ENCODE peak calls at places on chromosome 20, in seven cellular contexts. R, T, K, V, I, W and E are unnamed samples.

GRCh38 chr20:22578221-22579118 is 5.9 kb downstream of the FOXA2 start:
- DNase-seq in R (peak), T (no peak), K (no peak), V (no peak), I (no peak), W (no peak), E (no peak)

GRCh38 chr20:38748863-38749153 is 548 bp downstream of the ACTR5 start:
- DNase-seq in R (no peak), T (peak), K (no peak), V (no peak), I (no peak), W (no peak), E (no peak)

GRCh38 chr20:62878244-62879030 is 16.8 kb upstream of the TCFL5 start:
- DNase-seq in R (no peak), T (no peak), K (no peak), V (no peak), I (no peak), W (no peak), E (no peak)

GRCh38 chr20:8305449-8305978 is 173.4 kb downstream of the PLCB1 start:
- DNase-seq in R (peak), T (peak), K (no peak), V (peak), I (peak), W (peak), E (peak)

GRCh38 chr20:47440857-47441773 is 60.6 kb upstream of the NCOA3 start:
- DNase-seq in R (no peak), T (no peak), K (no peak), V (peak), I (no peak), W (peak), E (no peak)

GRCh38 chr20:52349806-52350205 is 158.2 kb upstream of the ZFP64 start:
- DNase-seq in R (no peak), T (no peak), K (no peak), V (no peak), I (no peak), W (no peak), E (no peak)

GRCh38 chr20:32206383-32207210 is 946 bp downstream of the PLAGL2 start:
- DNase-seq in R (no peak), T (no peak), K (no peak), V (no peak), I (no peak), W (no peak), E (no peak)

GRCh38 chr20:24672886-24673677 is 203.7 kb downstream of the SYNDIG1 start:
- DNase-seq in R (no peak), T (no peak), K (peak), V (peak), I (peak), W (peak), E (no peak)

GRCh38 chr20:49091104-49091503 is 45.0 kb downstream of the CSE1L start:
- DNase-seq in R (no peak), T (no peak), K (no peak), V (no peak), I (no peak), W (no peak), E (no peak)

DNA sequence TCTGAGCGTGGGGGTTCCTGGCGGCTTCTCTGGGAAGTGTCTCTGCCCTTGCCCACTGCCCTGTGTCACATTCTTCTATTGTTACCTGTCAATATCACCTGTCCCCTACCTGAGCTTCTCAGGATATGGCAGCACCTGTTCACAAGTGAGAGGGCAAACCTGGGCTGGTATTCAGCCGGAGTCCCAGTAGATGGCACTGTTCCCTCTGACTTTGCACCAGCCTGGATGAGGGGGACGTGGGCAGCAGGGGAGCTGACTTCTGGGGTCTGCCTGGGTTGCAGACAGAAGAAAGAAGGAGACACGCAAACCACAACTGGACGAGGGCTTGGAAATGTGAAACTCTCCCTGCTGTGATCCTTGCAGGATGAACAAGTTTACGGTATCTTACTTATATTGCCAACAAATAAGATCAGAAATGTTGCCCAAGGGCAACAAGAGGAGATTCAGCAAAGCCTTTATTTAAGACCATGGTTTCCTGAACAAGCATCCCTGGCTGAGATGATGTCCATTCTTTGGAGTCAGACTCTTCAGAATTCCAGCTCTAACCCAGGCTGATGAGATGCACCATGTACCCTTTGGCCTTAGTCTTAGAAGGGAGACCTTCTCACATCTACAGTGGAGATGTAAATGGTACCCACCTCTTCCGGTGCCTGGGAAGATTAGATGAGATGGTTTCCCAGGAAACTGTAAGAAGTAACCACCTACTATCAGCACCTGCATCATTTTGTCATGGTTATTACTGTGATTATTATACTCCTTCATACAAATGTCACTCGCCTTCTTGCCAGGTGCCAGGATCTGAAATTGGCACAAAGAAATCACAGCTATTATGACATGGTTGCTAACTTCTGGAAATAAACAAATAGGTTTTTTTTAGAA is 400.0 kb upstream of the CDH4 start:
- DNase-seq in R (peak), T (peak), K (no peak), V (no peak), I (no peak), W (no peak), E (no peak)
- TF ChIP-seq CTCF in R (peak), T (peak), K (no peak), V (peak), I (peak), W (peak), E (no peak)

GRCh38 chr20:46323557-46323956 is 15.3 kb upstream of the CDH22 start:
- DNase-seq in R (no peak), T (no peak), K (no peak), V (no peak), I (no peak), W (no peak), E (no peak)

GRCh38 chr20:46324379-46324778 is 16.1 kb upstream of the CDH22 start:
- DNase-seq in R (no peak), T (no peak), K (no peak), V (no peak), I (peak), W (no peak), E (no peak)

GRCh38 chr20:46325788-46326472 is 17.6 kb upstream of the CDH22 start:
- DNase-seq in R (no peak), T (no peak), K (no peak), V (no peak), I (no peak), W (no peak), E (no peak)

GRCh38 chr20:46327557-46327956 is 19.3 kb upstream of the CDH22 start:
- DNase-seq in R (no peak), T (no peak), K (no peak), V (no peak), I (no peak), W (no peak), E (no peak)

GRCh38 chr20:46324960-46325703 is 16.8 kb upstream of the CDH22 start:
- DNase-seq in R (no peak), T (no peak), K (no peak), V (peak), I (peak), W (no peak), E (no peak)
- TF ChIP-seq CTCF in R (peak), T (peak), K (peak), V (peak), I (peak), W (peak), E (no peak)

DNA sequence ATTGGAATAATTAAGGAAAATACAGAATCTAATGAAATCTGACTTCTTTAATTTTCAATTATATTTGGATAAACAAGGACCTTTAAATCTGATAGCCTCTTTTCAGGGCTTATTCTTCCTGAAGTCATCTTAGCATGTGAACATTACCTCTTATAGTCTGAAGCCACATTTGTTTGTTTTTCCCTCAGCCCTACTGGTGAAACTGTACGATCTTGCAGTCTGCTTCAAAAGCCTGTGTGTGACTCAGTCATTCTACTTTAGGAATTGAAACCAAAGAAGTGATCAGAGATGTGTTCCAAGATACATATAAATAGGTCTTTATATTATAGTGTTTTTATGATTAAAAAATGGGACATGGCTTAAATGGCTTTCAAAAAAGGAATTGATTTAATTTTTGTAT is 67.5 kb downstream of the MACROD2 start:
- DNase-seq in R (no peak), T (no peak), K (no peak), V (no peak), I (peak), W (peak), E (no peak)
- TF ChIP-seq CTCF in R (no peak), T (no peak), K (no peak), V (no peak), I (no peak), W (no peak), E (no peak)

GRCh38 chr20:37007898-37008649 is 56.6 kb upstream of the SAMHD1 start:
- DNase-seq in R (no peak), T (no peak), K (no peak), V (peak), I (peak), W (peak), E (no peak)
- TF ChIP-seq CTCF in R (no peak), T (no peak), K (peak), V (peak), I (peak), W (peak), E (no peak)

GRCh38 chr20:1955289-1955688 is 38.6 kb downstream of the PDYN start:
- DNase-seq in R (no peak), T (no peak), K (no peak), V (no peak), I (no peak), W (no peak), E (no peak)
- TF ChIP-seq CTCF in R (no peak), T (no peak), K (no peak), V (no peak), I (no peak), W (no peak), E (no peak)

GRCh38 chr20:5933802-5934436 is 16.4 kb downstream of the TRMT6 start:
- DNase-seq in R (no peak), T (no peak), K (no peak), V (peak), I (no peak), W (no peak), E (no peak)
- TF ChIP-seq CTCF in R (no peak), T (no peak), K (no peak), V (peak), I (peak), W (peak), E (no peak)

GRCh38 chr20:45312241-45312640 is 4.1 kb upstream of the MATN4 start:
- DNase-seq in R (no peak), T (no peak), K (no peak), V (no peak), I (no peak), W (no peak), E (no peak)

GRCh38 chr20:45313065-45313695 is 5.1 kb upstream of the MATN4 start:
- DNase-seq in R (no peak), T (no peak), K (no peak), V (no peak), I (no peak), W (no peak), E (no peak)

GRCh38 chr20:45313943-45314342 is 5.8 kb upstream of the MATN4 start:
- DNase-seq in R (no peak), T (no peak), K (no peak), V (no peak), I (no peak), W (no peak), E (no peak)

GRCh38 chr20:45309075-45309474 is 976 bp upstream of the MATN4 start:
- DNase-seq in R (no peak), T (no peak), K (no peak), V (no peak), I (no peak), W (no peak), E (no peak)

GRCh38 chr20:45311589-45312211 is 3.6 kb upstream of the MATN4 start:
- DNase-seq in R (peak), T (peak), K (no peak), V (peak), I (peak), W (peak), E (peak)
- TF ChIP-seq CTCF in R (peak), T (peak), K (peak), V (peak), I (peak), W (peak), E (no peak)

GRCh38 chr20:59412896-59413295 is 112.5 kb downstream of the EDN3 start:
- DNase-seq in R (no peak), T (no peak), K (no peak), V (no peak), I (no peak), W (no peak), E (no peak)
- TF ChIP-seq CTCF in R (peak), T (no peak), K (no peak), V (no peak), I (no peak), W (no peak), E (no peak)

GRCh38 chr20:41031243-41031619 is 2.6 kb downstream of the TOP1 start:
- DNase-seq in R (no peak), T (no peak), K (no peak), V (no peak), I (no peak), W (no peak), E (no peak)

GRCh38 chr20:41035207-41035606 is 6.6 kb downstream of the TOP1 start:
- DNase-seq in R (no peak), T (no peak), K (no peak), V (no peak), I (no peak), W (no peak), E (no peak)

GRCh38 chr20:41037172-41037571 is 8.6 kb downstream of the TOP1 start:
- DNase-seq in R (no peak), T (no peak), K (no peak), V (no peak), I (no peak), W (no peak), E (no peak)

GRCh38 chr20:41032243-41032642 is 3.6 kb downstream of the TOP1 start:
- DNase-seq in R (no peak), T (no peak), K (no peak), V (no peak), I (peak), W (peak), E (no peak)

GRCh38 chr20:41034239-41034638 is 5.6 kb downstream of the TOP1 start:
- DNase-seq in R (no peak), T (no peak), K (no peak), V (no peak), I (no peak), W (no peak), E (no peak)
- TF ChIP-seq CTCF in R (no peak), T (no peak), K (no peak), V (no peak), I (no peak), W (no peak), E (no peak)